ENCODE peak calls at places on chromosomes 6 and 20, in seven cellular contexts. S, N, Z, M, L, Y and D are unnamed samples.

GRCh38 chr20:919491-919916 is 3.4 kb upstream of the ANGPT4 start:
- DNase-seq in S (no peak), N (no peak), Z (no peak), M (no peak), L (no peak), Y (no peak), D (no peak)

GRCh38 chr6:169253745-169254238 is at the start of gene THBS2:
- DNase-seq in S (peak), N (peak), Z (no peak), M (peak), L (peak), Y (no peak), D (no peak)

GRCh38 chr6:124393536-124393935 is 568.7 kb upstream of the RNF217 start:
- DNase-seq in S (no peak), N (no peak), Z (no peak), M (peak), L (no peak), Y (no peak), D (no peak)

GRCh38 chr20:63942250-63943006 is 13.8 kb downstream of the UCKL1 start:
- DNase-seq in S (no peak), N (no peak), Z (no peak), M (peak), L (no peak), Y (no peak), D (no peak)

GRCh38 chr6:110541701-110542309 is 65.4 kb upstream of the SLC22A16 start:
- DNase-seq in S (no peak), N (peak), Z (no peak), M (peak), L (no peak), Y (no peak), D (no peak)

GRCh38 chr6:68975064-68975463 is 340.0 kb downstream of the ADGRB3 start:
- DNase-seq in S (no peak), N (no peak), Z (no peak), M (peak), L (no peak), Y (no peak), D (no peak)

GRCh38 chr6:87139236-87139635 is 16.1 kb upstream of the ZNF292 start:
- DNase-seq in S (peak), N (peak), Z (no peak), M (peak), L (no peak), Y (no peak), D (no peak)

GRCh38 chr6:76697585-76697984 is 625.1 kb upstream of the IMPG1 start:
- DNase-seq in S (no peak), N (no peak), Z (no peak), M (peak), L (no peak), Y (no peak), D (no peak)

GRCh38 chr6:170132011-170132521 is 158.8 kb downstream of the DLL1 start:
- DNase-seq in S (no peak), N (no peak), Z (no peak), M (no peak), L (no peak), Y (no peak), D (no peak)

GRCh38 chr6:122049341-122049740 is 350.1 kb upstream of the HSF2 start:
- DNase-seq in S (no peak), N (no peak), Z (no peak), M (peak), L (no peak), Y (no peak), D (no peak)

GRCh38 chr20:62117362-62117646 is 5.0 kb upstream of the LSM14B start:
- DNase-seq in S (no peak), N (no peak), Z (no peak), M (no peak), L (no peak), Y (no peak), D (no peak)

GRCh38 chr6:99308788-99309187 is 40.7 kb downstream of the FAXC start:
- DNase-seq in S (no peak), N (no peak), Z (no peak), M (no peak), L (no peak), Y (no peak), D (no peak)

GRCh38 chr20:6265204-6265904 is 142.5 kb upstream of the FERMT1 start:
- DNase-seq in S (peak), N (peak), Z (no peak), M (peak), L (peak), Y (no peak), D (no peak)

GRCh38 chr20:58586565-58587093 is 64.5 kb upstream of the STX16 start:
- DNase-seq in S (no peak), N (no peak), Z (no peak), M (no peak), L (no peak), Y (no peak), D (no peak)

GRCh38 chr6:153170511-153170910 is 39.4 kb upstream of the RGS17 start:
- DNase-seq in S (peak), N (no peak), Z (no peak), M (peak), L (no peak), Y (peak), D (no peak)

GRCh38 chr6:140153703-140154102 is 779.3 kb upstream of the CITED2 start:
- DNase-seq in S (no peak), N (no peak), Z (no peak), M (peak), L (no peak), Y (peak), D (no peak)

GRCh38 chr6:155093430-155093829 is 98.3 kb downstream of the TIAM2 start:
- DNase-seq in S (no peak), N (no peak), Z (peak), M (no peak), L (no peak), Y (no peak), D (no peak)

GRCh38 chr6:150662814-150663213 is 63.1 kb downstream of the PLEKHG1 start:
- DNase-seq in S (no peak), N (no peak), Z (no peak), M (no peak), L (no peak), Y (no peak), D (no peak)

GRCh38 chr6:167560673-167561569 is 236.0 kb downstream of the TTLL2 start:
- DNase-seq in S (no peak), N (no peak), Z (no peak), M (no peak), L (no peak), Y (no peak), D (no peak)

GRCh38 chr6:54074109-54074508 is 37.1 kb upstream of the MLIP start:
- DNase-seq in S (no peak), N (no peak), Z (no peak), M (no peak), L (no peak), Y (no peak), D (no peak)

GRCh38 chr6:40996591-40997247 is 42.3 kb downstream of the UNC5CL start:
- DNase-seq in S (no peak), N (peak), Z (no peak), M (no peak), L (no peak), Y (peak), D (no peak)

GRCh38 chr6:165668951-165669350 is 5.9 kb upstream of the PDE10A start:
- DNase-seq in S (no peak), N (no peak), Z (no peak), M (no peak), L (no peak), Y (no peak), D (no peak)

GRCh38 chr20:61127311-61128044 is 124.6 kb upstream of the CDH4 start:
- DNase-seq in S (no peak), N (no peak), Z (no peak), M (peak), L (peak), Y (no peak), D (no peak)

GRCh38 chr20:17083738-17084137 is 143.1 kb upstream of the PCSK2 start:
- DNase-seq in S (no peak), N (no peak), Z (no peak), M (peak), L (no peak), Y (no peak), D (no peak)

GRCh38 chr20:34350095-34350494 is 13.0 kb upstream of the ITCH start:
- DNase-seq in S (no peak), N (no peak), Z (no peak), M (no peak), L (no peak), Y (peak), D (no peak)

GRCh38 chr20:5056801-5057599 is 55.7 kb upstream of the SLC23A2 start:
- DNase-seq in S (peak), N (no peak), Z (peak), M (peak), L (no peak), Y (peak), D (peak)

GRCh38 chr6:94026575-94026974 is 607.2 kb upstream of the EPHA7 start:
- DNase-seq in S (no peak), N (no peak), Z (no peak), M (no peak), L (no peak), Y (no peak), D (no peak)

GRCh38 chr6:113873043-113873667 is 16.0 kb downstream of the MARCKS start:
- DNase-seq in S (no peak), N (no peak), Z (no peak), M (no peak), L (no peak), Y (no peak), D (no peak)

GRCh38 chr6:137830562-137830961 is 36.5 kb upstream of the TNFAIP3 start:
- DNase-seq in S (no peak), N (no peak), Z (no peak), M (peak), L (no peak), Y (no peak), D (no peak)

GRCh38 chr6:107621216-107621940 is 131.5 kb downstream of the SOBP start:
- DNase-seq in S (no peak), N (no peak), Z (no peak), M (no peak), L (no peak), Y (peak), D (no peak)

GRCh38 chr20:3106658-3107463 is 22.3 kb upstream of the AVP start:
- DNase-seq in S (no peak), N (no peak), Z (no peak), M (no peak), L (no peak), Y (no peak), D (no peak)